ENCODE peak calls at places on chromosomes 11 and 22, in nine cellular contexts. Q, O, L, N, S, R, W, M and I are unnamed samples.
A peak's percentile ranks its signal among the peaks of the same experiment; 100 is the strongest.

GRCh38 chr11:2930705-2931415 is 1.6 kb upstream of the PHLDA2 start:
- DNase-seq in Q (peak; percentile 42), O (no peak), L (peak; percentile 68), N (peak; percentile 84), S (no peak), R (no peak), W (peak; percentile 77), M (no peak), I (peak; percentile 59)

GRCh38 chr11:96367357-96367756 is 22.4 kb downstream of the CCDC82 start:
- DNase-seq in Q (no peak), O (no peak), L (no peak), N (no peak), S (no peak), R (no peak), W (no peak), M (no peak), I (no peak)

GRCh38 chr22:27919943-27920755 is 1.1 kb upstream of the PITPNB start:
- DNase-seq in Q (peak; percentile 76), O (no peak), L (peak; percentile 27), N (peak; percentile 9), S (peak; percentile 79), R (no peak), W (peak; percentile 15), M (peak; percentile 40), I (peak; percentile 6)

GRCh38 chr11:66579017-66579606 is 10.7 kb upstream of the CTSF start:
- DNase-seq in Q (peak; percentile 73), O (no peak), L (peak; percentile 63), N (peak; percentile 74), S (no peak), R (peak; percentile 26), W (peak; percentile 74), M (peak; percentile 24), I (peak; percentile 86)

GRCh38 chr22:23531283-23531921 is 48.7 kb downstream of the IGLL1 start:
- DNase-seq in Q (no peak), O (no peak), L (no peak), N (no peak), S (no peak), R (no peak), W (no peak), M (no peak), I (no peak)

GRCh38 chr11:96155627-96156378 is 187.2 kb downstream of the MAML2 start:
- DNase-seq in Q (peak; percentile 99), O (peak; percentile 26), L (no peak), N (peak; percentile 88), S (peak; percentile 87), R (no peak), W (peak; percentile 92), M (no peak), I (no peak)

GRCh38 chr22:39724390-39724789 is 153.8 kb downstream of the CACNA1I start:
- DNase-seq in Q (no peak), O (no peak), L (no peak), N (no peak), S (peak; percentile 43), R (no peak), W (no peak), M (no peak), I (no peak)

GRCh38 chr11:8726395-8726794 is 43.8 kb downstream of the RPL27A start:
- DNase-seq in Q (no peak), O (no peak), L (no peak), N (no peak), S (no peak), R (no peak), W (no peak), M (no peak), I (no peak)

GRCh38 chr11:127133061-127133460 is 132.5 kb upstream of the KIRREL3 start:
- DNase-seq in Q (no peak), O (no peak), L (no peak), N (no peak), S (no peak), R (peak; percentile 1), W (no peak), M (no peak), I (no peak)

GRCh38 chr11:698493-699115 is 3.0 kb downstream of the TMEM80 start:
- DNase-seq in Q (no peak), O (no peak), L (no peak), N (no peak), S (no peak), R (no peak), W (no peak), M (no peak), I (no peak)